ENCODE peak calls at places on chromosomes 11 and 22, in nine cellular contexts. One of them, this sample, is unnamed.

GRCh38 chr11:77634724-77635123 is 2.9 kb downstream of the CLNS1A start:
- DNase-seq in SW 1271: no peak
- DNase-seq in fibroblast of pulmonary artery: no peak
- DNase-seq in anterior cingulate cortex: no peak
- DNase-seq in activated T-cell treated with anti-CD3 and anti-CD28 coated beads for 24 hours: no peak
- DNase-seq in posterior vena cava: no peak
- DNase-seq in left lung: no peak
- DNase-seq in LoVo: no peak
- DNase-seq in HTR-8/SVneo: no peak
- DNase-seq in this sample: no peak

GRCh38 chr22:26139320-26139719 is 29.9 kb upstream of the SEZ6L start:
- DNase-seq in SW 1271: no peak
- DNase-seq in fibroblast of pulmonary artery: no peak
- DNase-seq in anterior cingulate cortex: peak
- DNase-seq in activated T-cell treated with anti-CD3 and anti-CD28 coated beads for 24 hours: no peak
- DNase-seq in posterior vena cava: no peak
- DNase-seq in left lung: no peak
- DNase-seq in LoVo: no peak
- DNase-seq in HTR-8/SVneo: no peak
- DNase-seq in this sample: no peak

GRCh38 chr11:83852012-83852411 is 565.8 kb upstream of the CCDC90B start:
- DNase-seq in SW 1271: no peak
- DNase-seq in fibroblast of pulmonary artery: no peak
- DNase-seq in anterior cingulate cortex: no peak
- DNase-seq in activated T-cell treated with anti-CD3 and anti-CD28 coated beads for 24 hours: no peak
- DNase-seq in posterior vena cava: no peak
- DNase-seq in left lung: no peak
- DNase-seq in LoVo: no peak
- DNase-seq in HTR-8/SVneo: no peak
- DNase-seq in this sample: no peak

GRCh38 chr11:93528252-93528651 is 14.9 kb downstream of the SMCO4 start:
- DNase-seq in SW 1271: no peak
- DNase-seq in fibroblast of pulmonary artery: no peak
- DNase-seq in anterior cingulate cortex: no peak
- DNase-seq in activated T-cell treated with anti-CD3 and anti-CD28 coated beads for 24 hours: no peak
- DNase-seq in posterior vena cava: no peak
- DNase-seq in left lung: no peak
- DNase-seq in LoVo: no peak
- DNase-seq in HTR-8/SVneo: no peak
- DNase-seq in this sample: no peak

GRCh38 chr11:12245549-12245986 is 131.8 kb upstream of the PARVA start:
- DNase-seq in SW 1271: no peak
- DNase-seq in fibroblast of pulmonary artery: no peak
- DNase-seq in anterior cingulate cortex: no peak
- DNase-seq in activated T-cell treated with anti-CD3 and anti-CD28 coated beads for 24 hours: no peak
- DNase-seq in posterior vena cava: no peak
- DNase-seq in left lung: no peak
- DNase-seq in LoVo: no peak
- DNase-seq in HTR-8/SVneo: no peak
- DNase-seq in this sample: no peak

GRCh38 chr11:60992842-60993409 is 21.4 kb downstream of the CD6 start:
- DNase-seq in SW 1271: no peak
- DNase-seq in fibroblast of pulmonary artery: no peak
- DNase-seq in anterior cingulate cortex: no peak
- DNase-seq in activated T-cell treated with anti-CD3 and anti-CD28 coated beads for 24 hours: no peak
- DNase-seq in posterior vena cava: peak
- DNase-seq in left lung: peak
- DNase-seq in LoVo: no peak
- DNase-seq in HTR-8/SVneo: no peak
- DNase-seq in this sample: no peak

GRCh38 chr11:69372589-69373250 is 78.8 kb downstream of the MYEOV start:
- DNase-seq in SW 1271: no peak
- DNase-seq in fibroblast of pulmonary artery: no peak
- DNase-seq in anterior cingulate cortex: no peak
- DNase-seq in activated T-cell treated with anti-CD3 and anti-CD28 coated beads for 24 hours: no peak
- DNase-seq in posterior vena cava: peak
- DNase-seq in left lung: no peak
- DNase-seq in LoVo: no peak
- DNase-seq in HTR-8/SVneo: no peak
- DNase-seq in this sample: no peak

GRCh38 chr11:82756765-82757650 is 23.3 kb upstream of the FAM181B start:
- DNase-seq in SW 1271: no peak
- DNase-seq in fibroblast of pulmonary artery: no peak
- DNase-seq in anterior cingulate cortex: peak
- DNase-seq in activated T-cell treated with anti-CD3 and anti-CD28 coated beads for 24 hours: no peak
- DNase-seq in posterior vena cava: no peak
- DNase-seq in left lung: no peak
- DNase-seq in LoVo: no peak
- DNase-seq in HTR-8/SVneo: no peak
- DNase-seq in this sample: no peak

GRCh38 chr11:124278261-124278660 is 22.1 kb downstream of the OR8G5 start:
- DNase-seq in SW 1271: no peak
- DNase-seq in fibroblast of pulmonary artery: peak
- DNase-seq in anterior cingulate cortex: no peak
- DNase-seq in activated T-cell treated with anti-CD3 and anti-CD28 coated beads for 24 hours: no peak
- DNase-seq in posterior vena cava: no peak
- DNase-seq in left lung: no peak
- DNase-seq in LoVo: no peak
- DNase-seq in HTR-8/SVneo: no peak
- DNase-seq in this sample: no peak

GRCh38 chr11:133936136-133936535 is 20.6 kb downstream of the IGSF9B start:
- DNase-seq in SW 1271: no peak
- DNase-seq in fibroblast of pulmonary artery: no peak
- DNase-seq in anterior cingulate cortex: no peak
- DNase-seq in activated T-cell treated with anti-CD3 and anti-CD28 coated beads for 24 hours: no peak
- DNase-seq in posterior vena cava: no peak
- DNase-seq in left lung: no peak
- DNase-seq in LoVo: no peak
- DNase-seq in HTR-8/SVneo: no peak
- DNase-seq in this sample: no peak

GRCh38 chr11:116187026-116187425 is 585.8 kb downstream of the BUD13 start:
- DNase-seq in SW 1271: no peak
- DNase-seq in fibroblast of pulmonary artery: no peak
- DNase-seq in anterior cingulate cortex: no peak
- DNase-seq in activated T-cell treated with anti-CD3 and anti-CD28 coated beads for 24 hours: no peak
- DNase-seq in posterior vena cava: no peak
- DNase-seq in left lung: no peak
- DNase-seq in LoVo: no peak
- DNase-seq in HTR-8/SVneo: no peak
- DNase-seq in this sample: no peak

GRCh38 chr11:74070713-74071506 is 62.0 kb upstream of the UCP3 start:
- DNase-seq in SW 1271: no peak
- DNase-seq in fibroblast of pulmonary artery: no peak
- DNase-seq in anterior cingulate cortex: no peak
- DNase-seq in activated T-cell treated with anti-CD3 and anti-CD28 coated beads for 24 hours: no peak
- DNase-seq in posterior vena cava: no peak
- DNase-seq in left lung: no peak
- DNase-seq in LoVo: no peak
- DNase-seq in HTR-8/SVneo: no peak
- DNase-seq in this sample: no peak

GRCh38 chr22:46031066-46031465 is 54.1 kb upstream of the WNT7B start:
- DNase-seq in SW 1271: no peak
- DNase-seq in fibroblast of pulmonary artery: no peak
- DNase-seq in anterior cingulate cortex: no peak
- DNase-seq in activated T-cell treated with anti-CD3 and anti-CD28 coated beads for 24 hours: no peak
- DNase-seq in posterior vena cava: peak
- DNase-seq in left lung: peak
- DNase-seq in LoVo: no peak
- DNase-seq in HTR-8/SVneo: no peak
- DNase-seq in this sample: no peak